ENCODE peak calls at places on chromosome 1, in four cellular contexts. L is CD8-positive, alpha-beta T cell; F is cardiac fibroblast; X is IMR-90. A is an unnamed sample.

GRCh38 chr1:103160281-103160680 is 52.0 kb upstream of the COL11A1 start:
- DNase-seq in X (peak), F (no peak), L (no peak), A (peak)

GRCh38 chr1:71780681-71781080 is 501.7 kb downstream of the NEGR1 start:
- DNase-seq in X (peak), L (no peak), F (peak), A (peak)

GRCh38 chr1:101371259-101371658 is 134.4 kb downstream of the S1PR1 start:
- DNase-seq in X (peak), L (no peak), F (peak), A (peak)

GRCh38 chr1:206445861-206446495 is 24.3 kb upstream of the IKBKE start:
- DNase-seq in L (no peak), F (no peak), X (no peak), A (no peak)

GRCh38 chr1:47395433-47395832 is 20.7 kb upstream of the FOXE3 start:
- DNase-seq in X (no peak), F (no peak), L (no peak), A (no peak)

GRCh38 chr1:179867493-179868330 is 9.9 kb downstream of the TOR1AIP2 start:
- DNase-seq in X (peak), F (peak), L (peak), A (peak)

GRCh38 chr1:41670558-41670957 is 186.1 kb upstream of the EDN2 start:
- DNase-seq in L (no peak), F (peak), X (peak), A (peak)

GRCh38 chr1:3312894-3313578 is 141.4 kb upstream of the ARHGEF16 start:
- DNase-seq in L (no peak), F (peak), X (peak), A (peak)

GRCh38 chr1:205275133-205275532 is 46.4 kb downstream of the NUAK2 start:
- DNase-seq in L (peak), F (no peak), X (no peak), A (no peak)

GRCh38 chr1:118767971-118768370 is 220.2 kb downstream of the TBX15 start:
- DNase-seq in F (no peak), X (no peak), L (no peak), A (no peak)

GRCh38 chr1:236747311-236747956 is 47.7 kb upstream of the MTR start:
- DNase-seq in F (no peak), X (no peak), L (no peak), A (no peak)

GRCh38 chr1:53393325-53393792 is 65.5 kb upstream of the LRP8 start:
- DNase-seq in F (peak), L (peak), X (peak), A (peak)

GRCh38 chr1:36731226-36732037 is 248.7 kb upstream of the CSF3R start:
- DNase-seq in F (no peak), X (no peak), L (no peak), A (no peak)

GRCh38 chr1:193766329-193766728 is 579.9 kb upstream of the B3GALT2 start:
- DNase-seq in F (no peak), L (no peak), X (no peak), A (no peak)

GRCh38 chr1:225445644-225446297 is 17.9 kb upstream of the LBR start:
- DNase-seq in X (no peak), F (no peak), L (peak), A (no peak)

GRCh38 chr1:183023146-183023600 is at the start of gene LAMC1:
- DNase-seq in X (peak), F (peak), L (no peak), A (peak)

GRCh38 chr1:40766017-40766416 is 17.6 kb upstream of the KCNQ4 start:
- DNase-seq in F (no peak), L (no peak), X (peak), A (no peak)

GRCh38 chr1:10402729-10403274 is 3.9 kb downstream of the PGD start:
- DNase-seq in F (peak), X (peak), L (no peak), A (no peak)

GRCh38 chr1:157497284-157497683 is 55.0 kb downstream of the FCRL5 start:
- DNase-seq in L (no peak), X (no peak), F (no peak), A (no peak)

GRCh38 chr1:99481391-99481996 is 164.4 kb upstream of the PALMD start:
- DNase-seq in X (peak), L (no peak), F (peak), A (peak)

GRCh38 chr1:226827458-226827857 is 43.0 kb upstream of the PSEN2 start:
- DNase-seq in X (no peak), L (no peak), F (no peak), A (peak)

GRCh38 chr1:93488222-93488621 is 40.3 kb downstream of the FNBP1L start:
- DNase-seq in X (no peak), F (no peak), L (no peak), A (no peak)

GRCh38 chr1:201353186-201353940 is 24.1 kb downstream of the TNNT2 start:
- DNase-seq in F (no peak), L (no peak), X (no peak), A (no peak)

GRCh38 chr1:65527672-65528071 is 107.2 kb downstream of the LEPR start:
- DNase-seq in F (peak), L (no peak), X (no peak), A (peak)

GRCh38 chr1:86841120-86841519 is 72.8 kb downstream of the SELENOF start:
- DNase-seq in L (no peak), X (no peak), F (peak), A (no peak)

GRCh38 chr1:7988576-7988975 is 27.1 kb downstream of the PARK7 start:
- DNase-seq in L (no peak), X (peak), F (no peak), A (no peak)

GRCh38 chr1:21229246-21230000 is 52.7 kb upstream of the EIF4G3 start:
- DNase-seq in L (no peak), X (peak), F (peak), A (peak)

GRCh38 chr1:90745972-90746371 is 28.9 kb upstream of the BARHL2 start:
- DNase-seq in L (no peak), X (no peak), F (no peak), A (no peak)

GRCh38 chr1:42133809-42134526 is 19.2 kb upstream of the GUCA2B start:
- DNase-seq in F (no peak), L (no peak), X (no peak), A (no peak)

GRCh38 chr1:4213599-4213998 is 313.5 kb upstream of the C1orf174 start:
- DNase-seq in X (no peak), F (no peak), L (no peak), A (no peak)

GRCh38 chr1:19369396-19370090 is 57.4 kb downstream of the SLC66A1 start:
- DNase-seq in F (no peak), L (no peak), X (no peak), A (no peak)

GRCh38 chr1:116367256-116367949 is 5.6 kb upstream of the ATP1A1 start:
- DNase-seq in F (no peak), L (no peak), X (no peak), A (no peak)

GRCh38 chr1:15168479-15168878 is 14.9 kb downstream of the TMEM51 start:
- DNase-seq in X (peak), L (no peak), F (peak), A (peak)

GRCh38 chr1:97093742-97094141 is 372.2 kb downstream of the PTBP2 start:
- DNase-seq in X (peak), L (no peak), F (peak), A (peak)

GRCh38 chr1:52122424-52122823 is 19.5 kb upstream of the ZFYVE9 start:
- DNase-seq in F (no peak), L (no peak), X (no peak), A (no peak)

GRCh38 chr1:222813866-222814535 is 838 bp upstream of the DISP1 start:
- DNase-seq in X (peak), F (peak), L (no peak), A (no peak)

DNA sequence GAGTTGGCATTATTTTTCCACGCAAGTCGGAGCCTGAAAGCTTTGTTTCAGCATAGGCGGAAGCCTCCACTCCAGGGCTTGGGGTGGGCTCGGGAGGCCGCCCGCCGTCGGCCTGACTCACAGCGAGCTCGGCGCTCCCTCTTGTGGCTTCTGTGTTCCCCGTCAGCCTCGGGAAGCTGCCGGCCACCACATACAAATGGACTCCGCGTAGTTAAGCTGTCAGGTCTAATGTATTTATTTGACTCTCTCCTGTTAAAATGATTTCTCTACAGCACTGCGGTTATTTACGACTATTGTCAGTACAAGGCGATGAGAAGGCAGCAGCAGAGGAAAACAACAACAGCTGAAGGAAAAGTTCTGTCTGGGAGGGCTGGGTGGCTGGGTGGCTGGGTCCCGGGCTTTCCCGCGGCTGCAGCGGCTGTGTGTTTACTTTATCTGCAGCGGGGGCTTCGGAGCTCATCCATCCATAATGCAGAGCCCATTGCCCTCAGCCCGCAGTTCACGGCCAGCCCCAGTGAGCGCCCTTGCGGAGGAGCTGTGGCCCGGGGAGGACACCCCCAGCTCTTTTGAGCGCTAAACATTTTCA is 375.7 kb upstream of the CAMK1G start:
- DNase-seq in F (peak), L (no peak), X (peak), A (peak)
- TF ChIP-seq CTCF in F (peak), L (no peak), X (peak), A (peak)

DNA sequence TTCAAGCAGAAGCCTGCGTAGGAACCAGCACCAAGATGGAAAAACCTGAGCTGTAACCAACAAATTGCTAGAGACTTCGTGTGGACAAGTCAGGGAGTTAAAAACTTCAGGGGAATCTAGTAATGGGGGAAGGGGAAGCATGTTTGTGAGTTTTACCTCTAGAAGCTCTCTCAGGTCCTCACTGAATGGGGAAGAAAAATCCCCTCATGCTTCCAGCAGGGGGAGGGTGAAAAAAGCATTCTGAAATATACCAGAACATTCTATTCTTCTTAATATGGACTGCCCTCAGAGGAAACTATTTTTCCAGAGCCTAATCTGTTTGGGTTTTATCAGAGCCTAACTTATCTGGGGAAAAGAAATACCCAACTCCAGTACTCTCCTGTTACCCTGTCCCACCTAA is 28.6 kb downstream of the GNG12 start:
- DNase-seq in L (no peak), F (no peak), X (no peak), A (no peak)
- H3K4me3 ChIP-seq in L (no peak), F (no peak), X (no peak), A (no peak)

GRCh38 chr1:28088168-28088961 is at the start of gene EYA3:
- DNase-seq in F (peak), X (peak), L (peak), A (peak)

GRCh38 chr1:28085129-28085528 is 3.3 kb downstream of the EYA3 start:
- DNase-seq in F (no peak), X (no peak), L (no peak), A (no peak)

GRCh38 chr1:28091043-28091781 is 2.8 kb upstream of the EYA3 start:
- DNase-seq in F (peak), X (peak), L (peak), A (peak)

GRCh38 chr1:28086651-28087050 is 1.8 kb downstream of the EYA3 start:
- DNase-seq in L (no peak), X (no peak), F (no peak), A (no peak)

GRCh38 chr1:28087614-28088167 is 719 bp downstream of the EYA3 start:
- DNase-seq in X (peak), L (peak), F (peak), A (peak)
- TF ChIP-seq CTCF in X (peak), L (no peak), F (peak), A (peak)

GRCh38 chr1:111515291-111516007 is 12.0 kb upstream of the ADORA3 start:
- DNase-seq in F (peak), L (peak), X (peak), A (peak)
- H3K4me3 ChIP-seq in F (peak), L (peak), X (peak), A (peak)

DNA sequence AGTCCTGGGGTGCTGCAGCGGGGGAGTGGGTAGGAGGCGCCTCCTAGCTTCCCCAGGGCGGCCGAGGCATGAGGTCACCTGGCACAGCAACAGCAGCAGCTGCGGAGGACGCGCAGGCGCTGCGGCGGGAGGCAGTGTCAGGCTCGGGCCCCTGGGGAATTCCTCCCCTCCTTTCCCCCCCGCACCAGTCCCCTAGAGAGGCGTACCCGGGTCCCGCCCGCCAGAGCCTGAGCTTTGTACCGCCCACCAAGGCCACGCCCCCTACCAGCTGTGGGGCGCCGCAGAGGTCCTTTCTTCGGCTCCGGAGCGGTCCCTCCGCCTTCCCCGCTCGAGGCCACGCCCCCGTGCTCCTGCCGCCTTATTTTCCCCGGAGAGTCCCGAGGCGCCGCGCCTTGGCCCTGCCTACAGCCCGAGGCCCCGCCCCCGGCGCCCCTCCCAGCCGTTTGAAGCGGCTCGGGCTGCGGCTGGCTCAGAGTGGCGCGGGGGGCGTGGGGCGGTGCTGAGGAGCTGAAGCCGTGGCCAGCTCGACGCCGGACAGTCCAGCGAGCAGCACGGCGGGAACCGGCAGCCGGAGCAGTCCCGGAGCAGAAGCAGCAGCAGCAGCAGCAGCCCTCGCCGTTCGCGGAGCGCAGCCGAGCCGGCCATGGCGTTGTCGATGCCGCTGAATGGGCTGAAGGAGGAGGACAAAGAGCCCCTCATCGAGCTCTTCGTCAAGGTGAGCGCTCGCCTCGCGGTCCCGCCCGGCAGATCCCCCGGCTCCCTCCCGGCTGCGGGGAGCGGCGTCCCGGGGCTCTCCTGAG is at the start of gene CLIC4:
- DNase-seq in F (peak), X (peak), L (peak), A (peak)
- TF ChIP-seq CTCF in F (peak), X (peak), L (no peak), A (peak)

GRCh38 chr1:168706376-168706995 is 22.5 kb downstream of the DPT start:
- DNase-seq in X (no peak), F (no peak), L (no peak), A (no peak)

GRCh38 chr1:168698453-168698852 is 30.6 kb downstream of the DPT start:
- DNase-seq in X (no peak), L (no peak), F (no peak), A (no peak)

GRCh38 chr1:168696125-168696524 is 32.9 kb downstream of the DPT start:
- DNase-seq in L (no peak), F (no peak), X (no peak), A (no peak)

GRCh38 chr1:168697376-168697775 is 31.6 kb downstream of the DPT start:
- DNase-seq in L (no peak), X (no peak), F (no peak), A (peak)

GRCh38 chr1:168700565-168701331 is 28.3 kb downstream of the DPT start:
- DNase-seq in X (no peak), F (no peak), L (no peak), A (no peak)
- H3K4me3 ChIP-seq in X (no peak), F (no peak), L (no peak), A (no peak)

DNA sequence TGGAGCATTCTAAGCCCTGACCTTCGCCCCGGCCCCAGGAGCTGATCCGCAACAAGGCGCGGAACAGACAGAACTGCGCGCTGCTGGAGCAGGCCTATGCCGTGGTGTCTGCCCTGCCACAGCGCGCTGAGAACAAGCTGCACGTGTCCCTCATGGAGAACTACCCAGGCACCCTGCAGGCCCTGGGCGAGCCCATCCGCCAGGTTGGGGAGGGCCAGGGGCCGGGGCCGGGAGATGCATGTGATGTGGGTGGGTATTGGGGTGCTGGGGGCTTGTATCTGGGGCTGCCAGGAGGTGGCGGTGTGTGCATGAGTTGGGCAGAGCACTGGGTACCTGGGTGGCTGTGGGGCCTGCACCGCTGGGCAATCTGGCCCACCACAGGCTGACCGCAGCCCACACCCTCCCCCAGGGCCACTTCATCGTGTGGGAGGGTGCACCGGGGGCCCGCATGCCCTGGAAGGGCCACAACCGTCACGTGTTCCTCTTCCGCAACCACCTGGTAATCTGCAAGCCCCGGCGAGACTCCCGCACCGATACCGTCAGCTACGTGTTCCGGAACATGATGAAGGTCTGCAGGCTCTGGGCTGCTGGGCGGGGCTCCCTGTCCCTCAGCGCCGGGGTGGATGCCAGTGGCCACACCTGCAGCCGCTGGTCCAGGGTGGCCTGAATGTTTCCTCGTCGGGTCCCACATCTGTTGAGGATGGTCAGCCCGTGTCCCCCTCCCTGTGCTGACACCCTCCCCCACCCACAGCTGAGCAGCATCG is 65.8 kb downstream of the TRIM11 start:
- DNase-seq in F (no peak), L (no peak), X (no peak), A (no peak)
- TF ChIP-seq CTCF in F (peak), L (no peak), X (peak), A (peak)

GRCh38 chr1:113760102-113760804 is 967 bp upstream of the PHTF1 start:
- DNase-seq in F (peak), X (no peak), L (no peak), A (no peak)

GRCh38 chr1:113759341-113760101 is at the start of gene PHTF1:
- DNase-seq in F (peak), X (peak), L (peak), A (peak)

GRCh38 chr1:113751516-113751915 is 7.8 kb downstream of the PHTF1 start:
- DNase-seq in L (no peak), F (no peak), X (no peak), A (no peak)

GRCh38 chr1:113758631-113759340 is 500 bp downstream of the PHTF1 start:
- DNase-seq in F (peak), X (peak), L (peak), A (peak)

DNA sequence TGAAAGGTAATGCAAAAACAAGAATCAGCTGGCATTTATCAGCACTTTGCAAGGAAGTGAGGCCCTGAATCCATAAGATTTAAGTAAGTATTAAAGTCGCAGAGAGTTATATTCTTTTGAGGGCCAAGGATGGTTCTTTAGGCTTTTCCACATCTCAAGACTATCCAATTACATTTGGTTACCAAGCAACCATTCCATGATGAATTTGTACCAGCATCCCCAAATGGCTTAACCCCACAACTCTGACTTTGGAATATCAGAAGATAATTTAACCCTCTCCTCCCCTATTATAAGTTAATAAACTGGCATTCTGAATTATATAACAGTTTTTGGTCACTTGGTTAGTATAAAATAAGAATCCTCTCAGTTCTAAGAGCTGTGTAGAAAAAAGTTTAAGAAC is 2.8 kb downstream of the PHTF1 start:
- DNase-seq in L (no peak), F (no peak), X (no peak), A (no peak)
- H3K4me3 ChIP-seq in L (no peak), F (no peak), X (no peak), A (no peak)